ENCODE peak calls at places on chromosomes 12 and 14, in eight cellular contexts. L is suprapubic skin, T is ascending aorta, I is PC-9, P is tibial artery, S is fibroblast of lung, M is right atrium auricular region, F is heart left ventricle. Q is an unnamed sample. For H3K4me1, the result is how much of the 10 kb centered on the place peaks cover.

GRCh38 chr12:3129301-3130052 is 52.3 kb downstream of the TSPAN9 start:
- DNase-seq in F (no peak), T (no peak), P (no peak), L (no peak), I (no peak), M (no peak), S (peak), Q (no peak)

GRCh38 chr14:95835331-95835730 is 41.3 kb upstream of the TUNAR start:
- DNase-seq in F (no peak), S (peak), P (no peak), I (no peak), M (no peak), T (no peak), L (no peak), Q (no peak)

GRCh38 chr14:77276295-77276935 is 5.4 kb upstream of the NGB start:
- DNase-seq in I (no peak), M (no peak), F (no peak), L (no peak), S (no peak), P (no peak), T (no peak), Q (no peak)

GRCh38 chr14:96423012-96423411 is 31.1 kb downstream of the AK7 start:
- DNase-seq in I (no peak), L (no peak), T (no peak), S (no peak), F (no peak), P (no peak), M (no peak), Q (no peak)

GRCh38 chr14:90381999-90382451 is 14.8 kb upstream of the CALM1 start:
- DNase-seq in M (no peak), L (peak), F (no peak), S (no peak), I (no peak), T (peak), P (peak), Q (no peak)

GRCh38 chr12:106709068-106709511 is 65.4 kb upstream of the RIC8B start:
- DNase-seq in M (no peak), T (no peak), F (no peak), L (no peak), P (no peak), S (no peak), I (no peak), Q (peak)

GRCh38 chr12:56953314-56953713 is 4.1 kb downstream of the RDH16 start:
- DNase-seq in F (no peak), I (no peak), P (no peak), S (no peak), T (no peak), M (no peak), L (no peak), Q (no peak)

GRCh38 chr12:71477046-71477445 is 37.4 kb downstream of the LGR5 start:
- DNase-seq in I (no peak), M (no peak), L (no peak), F (no peak), S (no peak), P (no peak), T (no peak), Q (no peak)

GRCh38 chr12:1830981-1831930 is 10.9 kb downstream of the LRTM2 start:
- DNase-seq in I (peak), P (no peak), L (no peak), M (no peak), F (peak), T (no peak), S (peak), Q (no peak)

GRCh38 chr12:53976172-53976822 is 1.5 kb upstream of the HOTAIR start:
- DNase-seq in T (no peak), P (no peak), M (no peak), S (no peak), I (no peak), F (no peak), L (no peak), Q (no peak)

GRCh38 chr12:2547273-2548044 is 247.3 kb upstream of the FKBP4 start:
- DNase-seq in S (no peak), M (no peak), P (peak), T (no peak), F (no peak), L (no peak), I (no peak), Q (no peak)

GRCh38 chr12:13851828-13852227 is 129.6 kb downstream of the GRIN2B start:
- DNase-seq in S (no peak), P (no peak), L (no peak), F (no peak), T (no peak), I (no peak), M (no peak), Q (no peak)

GRCh38 chr14:34981743-34982420 is 910 bp upstream of the SRP54 start:
- DNase-seq in P (peak), S (peak), F (no peak), M (peak), L (no peak), T (peak), I (peak), Q (peak)

DNA sequence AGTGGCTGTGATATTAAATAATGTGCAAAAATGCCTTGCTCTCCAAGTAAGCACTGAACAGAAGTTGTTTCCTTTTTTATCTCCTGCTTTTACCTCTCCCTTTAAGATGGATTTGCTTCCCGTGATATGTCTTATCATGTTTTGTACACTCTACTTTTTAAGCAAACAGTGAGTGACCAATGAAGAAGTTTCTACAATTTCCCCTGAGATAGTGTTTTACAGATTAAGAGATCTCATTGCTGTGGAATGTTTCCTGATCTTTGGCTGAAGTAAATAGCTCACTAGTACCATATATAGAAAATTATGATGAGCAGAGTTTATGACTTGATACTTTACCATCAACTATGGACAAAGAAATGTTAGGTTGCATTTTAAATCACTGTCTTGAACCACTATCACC is 184.8 kb upstream of the PDE3A start:
- DNase-seq in M (no peak), I (no peak), L (no peak), T (no peak), S (peak), F (no peak), P (no peak), Q (no peak)
- H3K4me3 ChIP-seq in M (no peak), I (no peak), L (no peak), T (no peak), S (no peak), F (no peak), P (no peak), Q (no peak)

DNA sequence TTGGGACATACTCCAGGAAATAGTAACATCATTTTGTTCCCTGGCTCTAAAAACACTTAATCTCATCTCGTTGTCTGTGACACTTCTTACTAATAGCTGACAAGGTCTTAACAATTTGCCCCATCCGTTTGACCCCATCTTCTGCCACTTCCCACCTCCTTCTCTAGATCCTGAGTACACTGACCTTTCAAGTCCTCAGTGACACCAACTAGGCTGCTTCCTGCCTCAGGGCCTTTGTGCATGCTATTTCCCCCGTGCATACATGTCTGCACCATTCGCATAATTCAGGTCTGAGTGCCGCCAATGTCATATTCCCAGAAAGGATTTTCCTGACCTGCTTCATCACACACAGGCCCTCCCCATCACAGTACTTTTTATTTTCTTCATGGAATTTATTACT is 70.6 kb upstream of the CCND2 start:
- DNase-seq in L (no peak), P (no peak), S (no peak), T (no peak), M (peak), I (no peak), F (no peak), Q (no peak)
- H3K4me1 ChIP-seq in L (under half), P (under half), S (under half), T (under half), M (under half), I (under half), F (under half), Q (under half)

DNA sequence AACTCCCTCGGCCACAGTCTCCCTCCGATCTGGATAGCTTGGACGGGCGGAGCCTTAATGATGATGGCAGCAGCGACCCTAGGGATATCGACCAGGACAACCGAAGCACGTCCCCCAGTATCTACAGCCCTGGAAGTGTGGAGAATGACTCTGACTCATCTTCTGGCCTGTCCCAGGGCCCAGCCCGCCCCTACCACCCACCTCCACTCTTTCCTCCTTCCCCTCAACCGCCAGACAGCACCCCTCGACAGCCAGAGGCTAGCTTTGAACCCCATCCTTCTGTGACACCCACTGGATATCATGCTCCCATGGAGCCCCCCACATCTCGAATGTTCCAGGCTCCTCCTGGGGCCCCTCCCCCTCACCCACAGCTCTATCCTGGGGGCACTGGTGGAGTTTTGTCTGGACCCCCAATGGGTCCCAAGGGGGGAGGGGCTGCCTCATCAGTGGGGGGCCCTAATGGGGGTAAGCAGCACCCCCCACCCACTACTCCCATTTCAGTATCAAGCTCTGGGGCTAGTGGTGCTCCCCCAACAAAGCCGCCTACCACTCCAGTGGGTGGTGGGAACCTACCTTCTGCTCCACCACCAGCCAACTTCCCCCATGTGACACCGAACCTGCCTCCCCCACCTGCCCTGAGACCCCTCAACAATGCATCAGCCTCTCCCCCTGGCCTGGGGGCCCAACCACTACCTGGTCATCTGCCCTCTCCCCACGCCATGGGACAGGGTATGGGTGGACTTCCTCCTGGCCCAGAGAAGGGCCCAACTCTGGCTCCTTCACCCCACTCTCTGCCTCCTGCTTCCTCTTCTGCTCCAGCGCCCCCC is 7.9 kb upstream of the RNU7-1 start:
- DNase-seq in M (no peak), T (no peak), P (no peak), L (no peak), I (no peak), S (no peak), F (peak), Q (no peak)
- H3K4me3 ChIP-seq in M (no peak), T (no peak), P (no peak), L (no peak), I (no peak), S (no peak), F (no peak), Q (no peak)

GRCh38 chr12:26843306-26843705 is 10.3 kb upstream of the ITPR2 start:
- DNase-seq in M (no peak), T (no peak), I (no peak), S (no peak), P (no peak), F (no peak), L (no peak), Q (no peak)

GRCh38 chr12:26833692-26834168 is 736 bp upstream of the ITPR2 start:
- DNase-seq in I (peak), M (no peak), L (no peak), F (no peak), P (no peak), T (no peak), S (peak), Q (peak)

GRCh38 chr12:26839551-26839950 is 6.6 kb upstream of the ITPR2 start:
- DNase-seq in I (no peak), F (no peak), P (no peak), T (no peak), L (no peak), M (no peak), S (no peak), Q (no peak)

GRCh38 chr12:26841085-26841484 is 8.1 kb upstream of the ITPR2 start:
- DNase-seq in I (no peak), F (no peak), L (no peak), M (no peak), P (no peak), S (no peak), T (no peak), Q (no peak)

DNA sequence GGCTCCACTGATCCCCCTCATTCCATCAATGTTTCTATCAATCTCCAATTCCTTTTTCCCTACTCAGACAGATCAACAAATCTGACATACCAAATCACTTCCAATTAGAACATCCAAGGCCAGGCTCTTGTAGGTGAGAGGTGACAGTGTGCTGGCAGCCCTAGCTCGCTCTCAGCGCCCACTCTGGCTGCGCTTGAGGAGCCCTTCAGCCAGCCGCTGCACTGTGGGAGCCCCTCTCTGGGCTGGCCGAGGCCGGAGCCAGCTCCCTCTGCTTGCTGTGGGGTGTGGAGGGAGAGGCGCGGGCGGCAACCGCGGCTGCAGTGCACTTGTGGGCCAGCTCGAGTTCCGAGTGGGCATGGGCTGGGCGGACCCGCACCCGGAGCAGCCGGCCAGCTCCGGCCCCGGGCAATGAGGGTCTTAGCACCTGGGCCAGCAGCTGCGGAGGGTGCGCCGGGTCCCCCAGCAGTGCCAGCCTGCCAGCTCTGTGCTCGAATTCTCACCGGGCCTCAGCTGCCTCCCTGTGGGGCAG is 6.0 kb upstream of the ITPR2 start:
- DNase-seq in P (no peak), F (no peak), L (no peak), S (no peak), I (no peak), M (no peak), T (no peak), Q (no peak)
- H3K4me1 ChIP-seq in P (under half), F (under half), L (under half), S (under half), I (under half), M (under half), T (under half), Q (under half)

DNA sequence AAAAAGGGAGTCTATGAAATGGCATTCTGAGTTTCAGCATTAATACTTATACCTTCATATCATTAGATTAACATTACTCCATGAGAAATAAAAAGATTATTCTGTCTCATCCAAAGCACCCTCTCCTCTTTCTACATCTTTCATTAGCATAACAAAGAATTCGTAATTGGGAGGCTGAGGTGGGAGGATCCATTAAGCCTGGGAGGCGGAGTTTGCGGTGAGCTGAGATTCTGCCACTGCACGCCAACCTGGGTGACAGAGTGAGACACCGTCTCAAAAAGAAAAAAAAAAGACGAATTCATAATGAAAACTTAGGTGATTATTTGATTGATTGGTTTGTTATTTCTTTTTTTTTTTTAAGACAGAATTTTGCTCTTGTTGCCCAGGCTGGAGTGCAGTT is 1.8 kb upstream of the CDK17 start:
- DNase-seq in I (no peak), F (no peak), M (no peak), S (peak), L (no peak), P (no peak), T (no peak), Q (peak)
- H3K4me3 ChIP-seq in I (peak), F (peak), M (no peak), S (no peak), L (no peak), P (no peak), T (no peak), Q (no peak)

DNA sequence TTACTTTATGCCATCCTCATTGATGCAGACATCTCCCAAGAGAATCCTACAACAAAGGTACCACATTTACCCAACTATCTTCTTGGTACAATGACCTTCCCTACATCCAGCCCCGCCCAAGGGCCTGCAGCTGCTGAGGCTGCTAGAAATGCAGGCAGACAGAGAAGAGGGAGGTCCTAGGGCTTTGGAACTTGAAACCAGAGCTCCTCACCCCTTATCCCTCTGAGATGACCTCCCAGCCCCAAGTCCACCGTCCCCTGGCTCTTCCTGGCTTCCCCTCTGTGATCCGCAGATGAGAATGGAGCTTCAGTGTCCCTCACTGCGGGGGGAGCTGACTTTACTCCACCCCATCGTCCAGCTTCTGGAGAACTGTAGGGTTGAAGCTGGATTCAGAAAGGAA is 1.6 kb upstream of the TNFRSF1A start:
- DNase-seq in F (no peak), S (no peak), M (no peak), P (no peak), I (no peak), T (no peak), L (no peak), Q (no peak)
- H3K4me1 ChIP-seq in F (half or more), S (under half), M (half or more), P (half or more), I (half or more), T (under half), L (half or more), Q (under half)

DNA sequence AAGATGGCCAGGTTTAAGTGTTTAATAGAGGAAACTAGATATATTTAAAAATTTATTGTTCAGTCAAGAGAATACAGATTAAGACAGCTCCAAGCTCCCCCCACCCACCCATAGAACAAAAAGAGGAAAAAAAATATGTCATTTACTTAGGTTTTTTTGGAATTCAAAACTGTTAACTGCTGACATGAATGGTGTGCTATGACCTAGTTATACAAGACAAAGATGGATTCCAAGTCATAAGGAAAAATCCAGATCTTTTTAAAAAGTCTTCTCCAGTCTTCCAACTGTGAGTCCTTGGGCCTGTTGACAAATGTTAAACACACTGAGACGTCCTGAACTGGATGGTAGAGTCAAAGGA is 1.3 kb upstream of the SETD1B start:
- DNase-seq in L (no peak), P (no peak), S (no peak), M (no peak), I (no peak), T (no peak), F (no peak), Q (no peak)
- H3K4me3 ChIP-seq in L (peak), P (peak), S (peak), M (peak), I (peak), T (peak), F (peak), Q (peak)